ENCODE peak calls at places on chromosomes 3 and 15, in five cellular contexts. One of them, this sample, is unnamed.

GRCh38 chr3:136657526-136657925 is 94.7 kb downstream of the STAG1 start:
- DNase-seq in lung: no peak
- DNase-seq in IMR-90: no peak
- DNase-seq in HFF-Myc: no peak
- DNase-seq in endothelial cell of umbilical vein: no peak
- DNase-seq in this sample: no peak

GRCh38 chr15:91849749-91850161 is 3.8 kb upstream of the SLCO3A1 start:
- DNase-seq in endothelial cell of umbilical vein: peak
- DNase-seq in HFF-Myc: no peak
- DNase-seq in lung: no peak
- DNase-seq in IMR-90: peak
- DNase-seq in this sample: no peak

GRCh38 chr3:171972965-171973364 is 66.4 kb upstream of the FNDC3B start:
- DNase-seq in lung: no peak
- DNase-seq in IMR-90: no peak
- DNase-seq in endothelial cell of umbilical vein: no peak
- DNase-seq in HFF-Myc: no peak
- DNase-seq in this sample: no peak

GRCh38 chr15:43225201-43225949 is 4.6 kb upstream of the EPB42 start:
- DNase-seq in IMR-90: peak
- DNase-seq in lung: no peak
- DNase-seq in HFF-Myc: peak
- DNase-seq in endothelial cell of umbilical vein: peak
- DNase-seq in this sample: no peak

GRCh38 chr15:74620636-74621545 is 5.3 kb downstream of the CLK3 start:
- DNase-seq in lung: peak
- DNase-seq in endothelial cell of umbilical vein: peak
- DNase-seq in HFF-Myc: no peak
- DNase-seq in IMR-90: peak
- DNase-seq in this sample: peak

GRCh38 chr3:111904376-111905241 is 45.5 kb downstream of the PHLDB2 start:
- DNase-seq in endothelial cell of umbilical vein: peak
- DNase-seq in IMR-90: peak
- DNase-seq in lung: no peak
- DNase-seq in HFF-Myc: no peak
- DNase-seq in this sample: no peak

GRCh38 chr15:52502608-52503007 is 26.1 kb downstream of the MYO5A start:
- DNase-seq in HFF-Myc: no peak
- DNase-seq in IMR-90: no peak
- DNase-seq in lung: no peak
- DNase-seq in endothelial cell of umbilical vein: no peak
- DNase-seq in this sample: no peak

GRCh38 chr3:62529230-62529629 is 155.9 kb upstream of the FEZF2 start:
- DNase-seq in IMR-90: peak
- DNase-seq in endothelial cell of umbilical vein: peak
- DNase-seq in lung: peak
- DNase-seq in HFF-Myc: peak
- DNase-seq in this sample: no peak

DNA sequence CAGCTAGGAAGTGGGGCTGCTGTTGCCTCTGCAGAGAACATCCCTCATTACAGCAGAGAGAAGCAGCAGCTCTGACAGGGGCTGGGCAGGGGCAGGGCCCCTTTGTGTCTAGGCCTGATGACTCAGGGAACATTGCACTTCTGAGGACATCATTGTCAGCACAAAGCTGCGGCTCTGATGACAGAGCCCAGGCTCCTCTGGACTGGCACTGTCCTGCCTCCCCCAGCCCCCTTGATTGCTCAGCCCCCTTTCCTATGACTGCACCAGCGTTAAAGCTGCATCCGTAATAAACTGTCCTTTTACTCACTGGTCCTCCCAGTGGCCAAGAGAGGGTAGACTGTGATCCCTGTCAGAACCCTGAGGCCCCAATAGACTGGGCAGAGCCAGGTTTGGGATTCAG is 18.3 kb downstream of the TRH start:
- DNase-seq in lung: no peak
- DNase-seq in HFF-Myc: no peak
- DNase-seq in endothelial cell of umbilical vein: no peak
- DNase-seq in IMR-90: no peak
- DNase-seq in this sample: peak
- TF ChIP-seq CTCF in lung: no peak
- TF ChIP-seq CTCF in HFF-Myc: peak
- TF ChIP-seq CTCF in endothelial cell of umbilical vein: no peak
- TF ChIP-seq CTCF in IMR-90: peak
- TF ChIP-seq CTCF in this sample: peak

GRCh38 chr3:119557874-119558264 is 1.5 kb downstream of the CD80 start:
- DNase-seq in lung: no peak
- DNase-seq in HFF-Myc: no peak
- DNase-seq in endothelial cell of umbilical vein: no peak
- DNase-seq in IMR-90: no peak
- DNase-seq in this sample: no peak

GRCh38 chr3:119557192-119557873 is 2.1 kb downstream of the CD80 start:
- DNase-seq in IMR-90: no peak
- DNase-seq in endothelial cell of umbilical vein: no peak
- DNase-seq in lung: no peak
- DNase-seq in HFF-Myc: no peak
- DNase-seq in this sample: no peak

GRCh38 chr3:119558528-119559339 is 680 bp downstream of the CD80 start:
- DNase-seq in lung: no peak
- DNase-seq in HFF-Myc: no peak
- DNase-seq in IMR-90: no peak
- DNase-seq in endothelial cell of umbilical vein: no peak
- DNase-seq in this sample: no peak

GRCh38 chr3:119560160-119560559 is 746 bp upstream of the CD80 start:
- DNase-seq in HFF-Myc: no peak
- DNase-seq in endothelial cell of umbilical vein: no peak
- DNase-seq in IMR-90: no peak
- DNase-seq in lung: no peak
- DNase-seq in this sample: no peak

DNA sequence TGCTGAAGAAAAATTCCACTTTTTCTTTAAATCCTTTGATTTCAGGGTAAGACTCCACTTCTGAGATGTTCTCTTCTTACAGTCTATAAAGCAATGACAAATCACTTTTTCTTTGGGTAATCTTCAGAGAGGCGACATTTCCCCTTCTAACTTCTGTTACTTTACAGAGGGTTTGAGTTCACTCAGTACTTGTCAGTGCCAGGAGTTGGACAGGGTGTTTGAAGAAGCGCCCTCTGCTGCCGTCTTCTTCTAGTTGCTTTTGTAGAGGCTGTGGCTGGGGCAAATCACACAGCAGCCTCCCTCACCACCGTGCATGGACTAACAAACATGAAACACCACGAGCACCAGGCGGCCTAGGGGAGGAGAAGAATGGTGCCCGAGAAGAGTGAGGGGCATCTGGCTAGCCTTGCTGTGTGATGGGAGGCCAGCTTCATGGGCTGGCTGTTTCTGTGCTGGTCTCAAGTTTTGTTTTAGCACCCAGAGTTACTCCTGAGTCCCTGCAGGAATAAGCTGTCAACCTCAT is at the start of gene CD80:
- DNase-seq in HFF-Myc: peak
- DNase-seq in lung: peak
- DNase-seq in endothelial cell of umbilical vein: peak
- DNase-seq in IMR-90: peak
- DNase-seq in this sample: peak
- TF ChIP-seq CTCF in HFF-Myc: peak
- TF ChIP-seq CTCF in lung: peak
- TF ChIP-seq CTCF in endothelial cell of umbilical vein: peak
- TF ChIP-seq CTCF in IMR-90: peak
- TF ChIP-seq CTCF in this sample: no peak

DNA sequence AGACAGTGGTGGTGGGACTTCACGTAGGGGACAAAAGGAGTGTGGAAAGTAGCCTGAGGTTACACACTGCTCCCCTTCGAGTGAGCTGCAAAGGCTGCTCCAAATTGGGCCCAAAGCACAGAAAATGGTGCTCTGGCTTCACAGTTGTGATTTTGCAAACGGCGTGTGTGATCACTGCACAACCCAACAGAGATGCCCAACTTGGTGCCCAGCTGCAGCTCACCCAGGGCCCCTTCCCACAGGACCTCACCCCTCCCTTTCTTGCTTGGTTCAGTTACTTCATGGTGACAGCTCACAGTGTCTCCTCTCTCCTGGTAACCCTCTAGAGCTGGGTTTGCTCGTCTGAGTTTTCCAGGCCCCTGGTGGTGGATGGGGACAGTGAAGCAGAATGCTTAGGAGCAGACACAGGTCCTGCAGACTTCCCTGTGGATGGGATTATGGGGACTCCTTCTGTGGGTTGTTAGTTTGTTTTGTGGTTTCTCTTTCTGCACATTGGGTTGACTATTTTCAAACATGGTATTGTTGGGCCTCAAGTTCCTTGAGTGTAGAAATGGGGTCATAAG is 98.3 kb downstream of the TOP2B start:
- DNase-seq in lung: no peak
- DNase-seq in IMR-90: no peak
- DNase-seq in endothelial cell of umbilical vein: no peak
- DNase-seq in HFF-Myc: no peak
- DNase-seq in this sample: no peak
- TF ChIP-seq CTCF in lung: no peak
- TF ChIP-seq CTCF in IMR-90: no peak
- TF ChIP-seq CTCF in endothelial cell of umbilical vein: peak
- TF ChIP-seq CTCF in HFF-Myc: peak
- TF ChIP-seq CTCF in this sample: no peak

GRCh38 chr3:123338620-123339061 is 110.2 kb downstream of the ADCY5 start:
- DNase-seq in HFF-Myc: no peak
- DNase-seq in IMR-90: no peak
- DNase-seq in endothelial cell of umbilical vein: no peak
- DNase-seq in lung: no peak
- DNase-seq in this sample: no peak
- TF ChIP-seq CTCF in HFF-Myc: no peak
- TF ChIP-seq CTCF in IMR-90: no peak
- TF ChIP-seq CTCF in endothelial cell of umbilical vein: no peak
- TF ChIP-seq CTCF in lung: no peak
- TF ChIP-seq CTCF in this sample: no peak

DNA sequence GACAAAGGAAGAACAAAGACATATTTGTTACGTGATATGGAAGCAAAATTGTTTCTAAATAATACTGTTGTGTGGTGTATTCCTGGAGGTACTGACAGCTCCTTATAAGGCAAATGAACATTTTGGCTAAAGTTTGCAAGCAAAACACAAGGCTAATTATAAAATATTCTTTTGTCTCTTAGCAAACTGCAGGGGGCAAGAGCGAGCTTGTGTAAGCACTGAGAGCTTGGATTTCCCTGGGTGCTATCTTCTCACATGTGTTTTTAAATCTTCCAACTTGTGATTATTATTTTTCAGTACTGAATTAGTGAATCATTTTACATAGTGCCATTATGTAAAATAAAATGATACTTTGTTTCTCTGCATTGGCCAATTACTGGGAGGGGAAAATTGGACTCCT is 611.4 kb downstream of the AGBL1 start:
- DNase-seq in HFF-Myc: no peak
- DNase-seq in endothelial cell of umbilical vein: no peak
- DNase-seq in lung: no peak
- DNase-seq in IMR-90: no peak
- DNase-seq in this sample: peak
- TF ChIP-seq CTCF in HFF-Myc: no peak
- TF ChIP-seq CTCF in endothelial cell of umbilical vein: no peak
- TF ChIP-seq CTCF in lung: no peak
- TF ChIP-seq CTCF in IMR-90: no peak
- TF ChIP-seq CTCF in this sample: no peak

GRCh38 chr3:40847571-40847992 is 322.8 kb downstream of the ZNF621 start:
- DNase-seq in endothelial cell of umbilical vein: peak
- DNase-seq in lung: no peak
- DNase-seq in IMR-90: no peak
- DNase-seq in HFF-Myc: no peak
- DNase-seq in this sample: peak
- TF ChIP-seq CTCF in endothelial cell of umbilical vein: no peak
- TF ChIP-seq CTCF in lung: no peak
- TF ChIP-seq CTCF in IMR-90: no peak
- TF ChIP-seq CTCF in HFF-Myc: no peak
- TF ChIP-seq CTCF in this sample: no peak

GRCh38 chr3:147655236-147655635 is 246.1 kb downstream of the ZIC1 start:
- DNase-seq in HFF-Myc: no peak
- DNase-seq in IMR-90: no peak
- DNase-seq in lung: no peak
- DNase-seq in endothelial cell of umbilical vein: no peak
- DNase-seq in this sample: no peak

GRCh38 chr3:147652682-147653081 is 243.5 kb downstream of the ZIC1 start:
- DNase-seq in HFF-Myc: no peak
- DNase-seq in IMR-90: peak
- DNase-seq in endothelial cell of umbilical vein: no peak
- DNase-seq in lung: no peak
- DNase-seq in this sample: no peak

GRCh38 chr3:147654827-147655226 is 245.7 kb downstream of the ZIC1 start:
- DNase-seq in IMR-90: no peak
- DNase-seq in HFF-Myc: no peak
- DNase-seq in endothelial cell of umbilical vein: no peak
- DNase-seq in lung: no peak
- DNase-seq in this sample: no peak

GRCh38 chr3:147651107-147651506 is 241.9 kb downstream of the ZIC1 start:
- DNase-seq in IMR-90: peak
- DNase-seq in endothelial cell of umbilical vein: no peak
- DNase-seq in lung: no peak
- DNase-seq in HFF-Myc: no peak
- DNase-seq in this sample: no peak

GRCh38 chr3:147653309-147653923 is 244.3 kb downstream of the ZIC1 start:
- DNase-seq in lung: no peak
- DNase-seq in HFF-Myc: no peak
- DNase-seq in endothelial cell of umbilical vein: no peak
- DNase-seq in IMR-90: no peak
- DNase-seq in this sample: no peak
- TF ChIP-seq CTCF in lung: no peak
- TF ChIP-seq CTCF in HFF-Myc: no peak
- TF ChIP-seq CTCF in endothelial cell of umbilical vein: no peak
- TF ChIP-seq CTCF in IMR-90: no peak
- TF ChIP-seq CTCF in this sample: no peak

DNA sequence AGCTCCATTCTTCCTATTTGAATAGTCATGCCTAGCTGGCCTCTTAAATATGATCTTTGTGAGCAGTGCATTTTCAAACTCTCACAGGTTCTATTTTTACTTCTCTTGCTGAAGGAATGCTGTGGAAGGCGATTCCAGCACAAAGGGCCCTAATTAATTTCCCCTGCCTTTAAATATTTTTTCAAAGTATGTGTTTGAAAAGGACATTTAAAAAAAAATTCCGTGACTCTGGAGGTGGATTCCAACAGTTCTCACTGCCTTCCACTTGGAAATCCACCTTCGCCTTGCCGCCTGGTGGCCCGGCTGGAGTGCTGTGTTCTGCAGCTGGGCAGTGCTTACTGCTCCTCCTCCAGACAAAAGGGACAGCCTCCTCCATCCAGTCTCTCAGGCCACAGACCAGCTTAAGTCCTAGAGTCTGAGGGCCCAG is 61.5 kb upstream of the CORO2B start:
- DNase-seq in endothelial cell of umbilical vein: no peak
- DNase-seq in HFF-Myc: no peak
- DNase-seq in lung: no peak
- DNase-seq in IMR-90: no peak
- DNase-seq in this sample: no peak
- TF ChIP-seq CTCF in endothelial cell of umbilical vein: no peak
- TF ChIP-seq CTCF in HFF-Myc: peak
- TF ChIP-seq CTCF in lung: no peak
- TF ChIP-seq CTCF in IMR-90: no peak
- TF ChIP-seq CTCF in this sample: no peak